ENCODE peak calls at places on chromosomes 7 and 10, in six cellular contexts. Q is ovary, E is GM12891, D is A549, C is endothelial cell of umbilical vein, V is body of pancreas. Y is an unnamed sample.

GRCh38 chr7:121442845-121443244 is 46.7 kb upstream of the FAM3C start:
- DNase-seq in Q (no peak), E (no peak), D (no peak), C (no peak), V (peak), Y (no peak)

GRCh38 chr10:75072727-75073126 is 38.7 kb upstream of the SAMD8 start:
- DNase-seq in Q (no peak), E (no peak), D (no peak), C (no peak), V (no peak), Y (no peak)

GRCh38 chr10:23871211-23871610 is 337.7 kb upstream of the KIAA1217 start:
- DNase-seq in Q (no peak), E (no peak), D (no peak), C (no peak), V (no peak), Y (no peak)

GRCh38 chr10:43294241-43294658 is 27.4 kb upstream of the RASGEF1A start:
- DNase-seq in Q (no peak), E (no peak), D (no peak), C (no peak), V (no peak), Y (no peak)

GRCh38 chr7:13071999-13072398 is 384.6 kb downstream of the ARL4A start:
- DNase-seq in Q (no peak), E (no peak), D (no peak), C (no peak), V (no peak), Y (no peak)

GRCh38 chr10:51638737-51639136 is 60.7 kb downstream of the CSTF2T start:
- DNase-seq in Q (no peak), E (no peak), D (no peak), C (no peak), V (no peak), Y (no peak)

GRCh38 chr10:75283150-75284096 is 47.7 kb upstream of the COMTD1 start:
- DNase-seq in Q (peak), E (no peak), D (no peak), C (no peak), V (peak), Y (no peak)

GRCh38 chr10:48231178-48231577 is 43.3 kb downstream of the FRMPD2 start:
- DNase-seq in Q (no peak), E (no peak), D (no peak), C (no peak), V (no peak), Y (no peak)

GRCh38 chr7:127587663-127588018 is 570 bp upstream of the ARF5 start:
- DNase-seq in Q (peak), E (no peak), D (no peak), C (no peak), V (peak), Y (no peak)

GRCh38 chr10:13528875-13529713 is at the start of gene BEND7:
- DNase-seq in Q (peak), E (peak), D (peak), C (peak), V (peak), Y (no peak)

GRCh38 chr7:47253650-47254080 is 328.2 kb downstream of the TNS3 start:
- DNase-seq in Q (peak), E (no peak), D (peak), C (peak), V (peak), Y (peak)
- TF ChIP-seq POLR2A in Q (no peak), E (no peak), D (peak), C (no peak), V (no peak), Y (no peak)

GRCh38 chr10:93437946-93438795 is 44.0 kb downstream of the MYOF start:
- DNase-seq in Q (peak), E (no peak), D (no peak), C (peak), V (no peak), Y (no peak)

GRCh38 chr10:93436577-93436976 is 45.6 kb downstream of the MYOF start:
- DNase-seq in Q (peak), E (no peak), D (no peak), C (peak), V (no peak), Y (no peak)

GRCh38 chr10:93435621-93436385 is 46.3 kb downstream of the MYOF start:
- DNase-seq in Q (no peak), E (no peak), D (no peak), C (peak), V (no peak), Y (no peak)

GRCh38 chr10:93438796-93439253 is 43.3 kb downstream of the MYOF start:
- DNase-seq in Q (peak), E (no peak), D (no peak), C (no peak), V (peak), Y (no peak)

GRCh38 chr10:93437000-93437945 is 44.9 kb downstream of the MYOF start:
- DNase-seq in Q (peak), E (no peak), D (peak), C (peak), V (peak), Y (no peak)
- TF ChIP-seq POLR2A in Q (peak), E (no peak), D (no peak), C (peak), V (peak), Y (no peak)

GRCh38 chr7:23494009-23494408 is 23.7 kb upstream of the IGF2BP3 start:
- DNase-seq in Q (no peak), E (no peak), D (no peak), C (no peak), V (no peak), Y (no peak)

GRCh38 chr7:23491502-23491901 is 21.2 kb upstream of the IGF2BP3 start:
- DNase-seq in Q (no peak), E (no peak), D (no peak), C (peak), V (no peak), Y (no peak)

GRCh38 chr7:23487670-23488069 is 17.4 kb upstream of the IGF2BP3 start:
- DNase-seq in Q (no peak), E (no peak), D (no peak), C (no peak), V (no peak), Y (no peak)

GRCh38 chr7:23486002-23486773 is 15.9 kb upstream of the IGF2BP3 start:
- DNase-seq in Q (no peak), E (no peak), D (no peak), C (no peak), V (no peak), Y (no peak)

DNA sequence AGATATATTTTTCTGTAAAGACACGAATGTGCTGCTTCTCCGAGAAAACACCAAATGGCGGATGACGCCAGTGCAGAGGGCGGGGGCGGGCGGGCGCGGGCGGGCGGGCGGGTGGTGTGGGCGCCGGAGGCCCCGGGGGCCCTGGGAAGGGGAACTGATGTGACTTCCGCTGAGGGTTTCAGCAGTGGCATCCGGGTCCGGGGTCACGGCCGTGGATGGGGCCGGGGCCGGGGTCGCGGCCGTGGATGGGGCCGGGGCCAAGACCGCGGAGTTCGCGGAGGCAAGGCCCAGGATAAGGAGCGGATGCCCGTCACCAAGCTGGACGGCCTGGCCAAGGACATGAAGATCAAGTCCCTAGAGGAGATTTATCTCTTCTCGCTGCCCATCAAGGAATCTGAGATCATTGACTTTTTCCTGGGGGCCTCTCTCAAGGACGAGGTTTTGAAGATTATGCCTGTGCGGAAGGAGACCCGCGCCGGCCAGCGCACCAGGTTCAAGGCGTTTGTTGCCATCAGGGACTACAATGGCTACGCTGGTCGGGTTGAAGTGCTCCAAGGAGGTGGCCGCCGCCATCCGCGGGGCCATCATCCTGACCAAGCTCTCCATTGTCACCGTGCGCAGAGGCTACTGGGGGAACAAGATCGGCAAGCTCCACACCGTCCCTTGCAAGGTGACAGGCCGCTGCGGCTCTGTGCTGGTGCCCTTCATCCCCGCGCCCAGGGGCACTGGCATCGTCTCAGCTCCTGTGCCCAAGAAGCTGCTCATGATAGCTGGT is 20.3 kb upstream of the IGF2BP3 start:
- DNase-seq in Q (peak), E (no peak), D (no peak), C (peak), V (peak), Y (peak)
- TF ChIP-seq POLR2A in Q (no peak), E (no peak), D (no peak), C (peak), V (no peak), Y (no peak)

GRCh38 chr7:6032167-6032566 is 991 bp downstream of the ANKRD61 start:
- DNase-seq in Q (no peak), E (no peak), D (no peak), C (no peak), V (no peak), Y (peak)
- TF ChIP-seq POLR2A in Q (no peak), E (no peak), D (no peak), C (no peak), V (no peak), Y (peak)

DNA sequence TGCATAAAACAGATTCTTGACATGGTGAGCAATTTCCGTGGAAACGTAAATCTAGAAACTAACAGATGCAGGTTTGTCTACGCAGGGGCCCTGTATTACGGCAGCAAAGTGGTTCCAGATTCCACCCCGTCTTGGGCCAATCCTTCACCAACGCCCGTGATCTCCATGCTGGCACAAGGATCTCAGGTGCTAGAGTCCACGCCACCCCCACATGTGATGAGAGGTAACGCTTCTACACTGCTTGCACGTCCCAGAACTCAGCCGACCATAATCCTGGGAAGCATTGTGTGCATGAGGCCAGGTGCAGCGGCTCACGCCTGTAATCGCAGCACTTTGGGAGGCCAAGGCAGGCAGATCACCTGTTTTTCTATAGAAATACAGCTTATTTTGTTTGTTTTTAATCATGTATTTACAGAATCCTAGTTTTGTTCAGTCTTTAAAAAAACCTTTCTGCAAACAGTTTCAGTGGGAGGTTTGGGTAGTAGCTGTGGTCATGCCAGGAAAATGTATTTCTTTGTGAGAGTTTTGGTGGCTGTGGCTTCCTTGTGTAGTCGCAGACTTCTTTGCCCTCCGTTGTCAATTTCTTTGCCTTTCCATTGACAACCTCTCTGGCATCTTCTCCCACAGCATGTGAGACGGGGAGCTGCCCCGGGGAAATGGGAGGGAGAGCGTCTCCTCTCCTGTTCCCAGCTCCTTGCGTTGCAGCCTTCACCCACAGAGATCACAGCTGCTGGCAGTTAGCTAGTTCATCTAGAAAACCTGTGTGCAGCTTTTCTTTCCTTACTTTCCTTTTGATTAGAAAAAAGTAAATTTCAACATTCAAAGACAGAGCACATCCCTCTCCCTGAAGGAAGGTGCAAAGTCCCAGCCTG is 35.7 kb downstream of the ITIH2 start:
- DNase-seq in Q (no peak), E (no peak), D (no peak), C (no peak), V (no peak), Y (no peak)
- TF ChIP-seq POLR2A in Q (no peak), E (no peak), D (no peak), C (no peak), V (no peak), Y (no peak)

GRCh38 chr7:92833766-92834605 is 2.4 kb downstream of the CDK6 start:
- DNase-seq in Q (peak), E (no peak), D (peak), C (peak), V (peak), Y (peak)
- TF ChIP-seq POLR2A in Q (no peak), E (no peak), D (peak), C (peak), V (peak), Y (peak)

GRCh38 chr7:74092964-74093339 is 9.3 kb downstream of the LIMK1 start:
- DNase-seq in Q (peak), E (peak), D (no peak), C (peak), V (no peak), Y (no peak)
- TF ChIP-seq POLR2A in Q (no peak), E (peak), D (no peak), C (no peak), V (no peak), Y (no peak)

GRCh38 chr7:74683799-74684198 is 26.3 kb downstream of the GTF2I start:
- DNase-seq in Q (no peak), E (no peak), D (no peak), C (no peak), V (no peak), Y (no peak)

GRCh38 chr7:74682829-74683228 is 25.3 kb downstream of the GTF2I start:
- DNase-seq in Q (no peak), E (no peak), D (no peak), C (no peak), V (no peak), Y (no peak)

GRCh38 chr7:74684921-74685320 is 27.4 kb downstream of the GTF2I start:
- DNase-seq in Q (no peak), E (no peak), D (no peak), C (no peak), V (no peak), Y (no peak)

GRCh38 chr7:74684473-74684872 is 27.0 kb downstream of the GTF2I start:
- DNase-seq in Q (no peak), E (no peak), D (no peak), C (no peak), V (no peak), Y (no peak)
- TF ChIP-seq POLR2A in Q (no peak), E (no peak), D (no peak), C (no peak), V (no peak), Y (no peak)

GRCh38 chr7:80869821-80870751 is 48.8 kb downstream of the SEMA3C start:
- DNase-seq in Q (no peak), E (no peak), D (peak), C (no peak), V (no peak), Y (no peak)
- TF ChIP-seq POLR2A in Q (no peak), E (no peak), D (no peak), C (no peak), V (no peak), Y (no peak)

Y was measured in erythroblast.